ENCODE peak calls at places on chromosomes 12 and 14, in six cellular contexts. B is A549; C is activated CD8-positive, alpha-beta memory T cell treated with anti-CD3 and anti-CD28 coated beads, Interleukin-2, amount 50 U/mL, for 4 hours; Y is GM10248; E is heart left ventricle; P is amygdala. M is an unnamed sample.

GRCh38 chr14:69818760-69819191 is 21.7 kb upstream of the SLC10A1 start:
- DNase-seq in E (peak), Y (peak), B (peak), P (no peak), C (peak), M (peak)

GRCh38 chr12:25801621-25802243 is 156.8 kb upstream of the RASSF8 start:
- DNase-seq in C (no peak), E (no peak), Y (no peak), B (no peak), P (no peak), M (no peak)

GRCh38 chr12:597926-598568 is 65.2 kb downstream of the NINJ2 start:
- DNase-seq in C (no peak), Y (no peak), P (no peak), B (no peak), E (no peak), M (no peak)

GRCh38 chr14:92584221-92584620 is 70.6 kb downstream of the RIN3 start:
- DNase-seq in P (no peak), C (no peak), Y (no peak), E (no peak), B (no peak), M (no peak)

GRCh38 chr14:71166434-71166833 is 259.2 kb downstream of the PCNX1 start:
- DNase-seq in P (no peak), C (no peak), B (peak), Y (no peak), E (no peak), M (peak)

GRCh38 chr14:68814376-68815287 is 21.8 kb upstream of the ZFP36L1 start:
- DNase-seq in B (peak), C (peak), Y (peak), E (no peak), P (no peak), M (peak)

GRCh38 chr14:104782086-104782822 is 13.3 kb downstream of the AKT1 start:
- DNase-seq in Y (no peak), C (no peak), P (no peak), B (no peak), E (no peak), M (no peak)

GRCh38 chr12:47805417-47805816 is 14.3 kb downstream of the HDAC7 start:
- DNase-seq in P (no peak), Y (no peak), E (no peak), B (no peak), C (no peak), M (no peak)

GRCh38 chr14:75303415-75303814 is 24.8 kb downstream of the FOS start:
- DNase-seq in B (peak), E (peak), Y (peak), P (peak), C (peak), M (peak)

GRCh38 chr12:118237908-118238307 is 102.0 kb downstream of the PEBP1 start:
- DNase-seq in P (no peak), E (no peak), Y (no peak), B (peak), C (no peak), M (no peak)

GRCh38 chr14:95601650-95602049 is 66.8 kb downstream of the GLRX5 start:
- DNase-seq in Y (no peak), P (no peak), B (no peak), C (no peak), E (no peak), M (no peak)

GRCh38 chr12:49582840-49583239 is 14.9 kb upstream of the MCRS1 start:
- DNase-seq in B (no peak), C (no peak), P (no peak), E (peak), Y (no peak), M (no peak)

GRCh38 chr12:18345021-18345735 is 83.9 kb downstream of the PIK3C2G start:
- DNase-seq in E (no peak), C (no peak), B (no peak), Y (no peak), P (no peak), M (peak)

GRCh38 chr12:69966409-69966808 is 141.4 kb downstream of the MYRFL start:
- DNase-seq in E (peak), B (peak), Y (no peak), P (no peak), C (no peak), M (no peak)

GRCh38 chr14:70692210-70692609 is 50.5 kb downstream of the TTC9 start:
- DNase-seq in P (peak), Y (no peak), E (no peak), B (no peak), C (no peak), M (no peak)

GRCh38 chr12:70664463-70664862 is 27.2 kb upstream of the PTPRB start:
- DNase-seq in B (no peak), C (no peak), Y (no peak), E (peak), P (no peak), M (no peak)

GRCh38 chr14:81519200-81519998 is 14.3 kb downstream of the SEL1L start:
- DNase-seq in C (no peak), P (no peak), E (no peak), B (no peak), Y (peak), M (no peak)

GRCh38 chr12:51388826-51389225 is 2.4 kb downstream of the GALNT6 start:
- DNase-seq in B (no peak), C (no peak), P (no peak), Y (no peak), E (no peak), M (no peak)

GRCh38 chr14:90457191-90457590 is 60.4 kb downstream of the CALM1 start:
- DNase-seq in C (no peak), E (no peak), P (no peak), B (no peak), Y (no peak), M (no peak)

M was measured in NAMALWA.